ENCODE peak calls at places on chromosomes 12 and 14, in six cellular contexts. J, S, H, W, Z and R are unnamed samples.

GRCh38 chr12:111586986-111587385 is 12.1 kb downstream of the ATXN2 start:
- DNase-seq in S (no peak), H (no peak), W (no peak), J (no peak), Z (no peak), R (no peak)

GRCh38 chr12:23084236-23084995 is 459.4 kb downstream of the ETNK1 start:
- DNase-seq in Z (no peak), S (peak; percentile 0), H (peak; percentile 9), W (no peak), J (no peak), R (peak; percentile 72)

GRCh38 chr14:90388437-90388836 is 8.4 kb upstream of the CALM1 start:
- DNase-seq in H (peak; percentile 69), Z (no peak), W (no peak), S (no peak), J (no peak), R (peak; percentile 77)

GRCh38 chr12:94049718-94050117 is 98.7 kb upstream of the PLXNC1 start:
- DNase-seq in Z (no peak), J (no peak), S (no peak), H (no peak), W (no peak), R (no peak)

GRCh38 chr14:76826122-76826521 is at the start of gene LRRC74A:
- DNase-seq in J (no peak), Z (no peak), S (peak; percentile 12), H (no peak), W (no peak), R (no peak)

GRCh38 chr14:59275668-59276067 is 87.2 kb downstream of the DAAM1 start:
- DNase-seq in W (no peak), J (no peak), Z (no peak), S (peak; percentile 14), H (peak; percentile 19), R (peak; percentile 51)

GRCh38 chr12:82708507-82708906 is 21.8 kb downstream of the TMTC2 start:
- DNase-seq in H (no peak), Z (no peak), W (no peak), J (no peak), S (no peak), R (peak; percentile 61)

GRCh38 chr14:101620821-101621785 is 59.8 kb downstream of the DIO3 start:
- DNase-seq in S (no peak), J (no peak), H (no peak), Z (no peak), W (no peak), R (no peak)

GRCh38 chr14:87687338-87687876 is 305.6 kb downstream of the GALC start:
- DNase-seq in H (no peak), Z (no peak), J (no peak), S (no peak), W (no peak), R (no peak)

GRCh38 chr12:3175238-3175637 is 98.1 kb downstream of the TSPAN9 start:
- DNase-seq in Z (no peak), W (no peak), H (no peak), J (no peak), S (no peak), R (peak; percentile 56)

GRCh38 chr12:127272864-127273263 is 994.1 kb upstream of the TMEM132C start:
- DNase-seq in J (no peak), S (no peak), H (peak; percentile 24), W (no peak), Z (no peak), R (peak; percentile 91)

GRCh38 chr12:98725481-98726247 is 80.6 kb downstream of the APAF1 start:
- DNase-seq in W (no peak), H (peak; percentile 69), S (peak; percentile 66), J (peak; percentile 38), Z (no peak), R (peak; percentile 89)

GRCh38 chr14:36519431-36520321 is at the start of gene NKX2-1:
- DNase-seq in Z (no peak), H (no peak), S (no peak), W (no peak), J (peak; percentile 21), R (peak; percentile 90)

GRCh38 chr14:85416771-85417170 is 113.2 kb upstream of the FLRT2 start:
- DNase-seq in Z (no peak), H (no peak), W (no peak), S (no peak), J (no peak), R (peak; percentile 18)

GRCh38 chr14:77844802-77845201 is 44.9 kb downstream of the ADCK1 start:
- DNase-seq in H (no peak), W (no peak), Z (no peak), S (no peak), J (no peak), R (no peak)

GRCh38 chr12:131950182-131950913 is 606 bp downstream of the EP400 start:
- DNase-seq in H (peak; percentile 48), W (peak; percentile 57), J (no peak), S (peak; percentile 52), Z (no peak), R (peak; percentile 91)